ENCODE peak calls at places on chromosome 14, in four cellular contexts. I, M, L and N are unnamed samples.

GRCh38 chr14:28709571-28710305 is 56.8 kb upstream of the FOXG1 start:
- DNase-seq in I (no peak), M (no peak), L (no peak), N (no peak)

GRCh38 chr14:43939836-43940235 is 567.2 kb downstream of the FSCB start:
- DNase-seq in I (no peak), M (no peak), L (no peak), N (no peak)

GRCh38 chr14:33949051-33950037 is 1.5 kb downstream of the EGLN3 start:
- DNase-seq in L (no peak), M (no peak), I (no peak), N (peak)

GRCh38 chr14:103696466-103697071 is 18.7 kb downstream of the XRCC3 start:
- DNase-seq in M (no peak), L (peak), I (no peak), N (no peak)

GRCh38 chr14:67570453-67570852 is 29.6 kb downstream of the PIGH start:
- DNase-seq in I (no peak), L (no peak), M (no peak), N (no peak)

GRCh38 chr14:51283402-51283825 is 43.4 kb downstream of the TMX1 start:
- DNase-seq in M (peak), I (peak), L (peak), N (peak)

GRCh38 chr14:92540472-92541048 is 27.0 kb downstream of the RIN3 start:
- DNase-seq in M (no peak), I (peak), L (peak), N (no peak)

GRCh38 chr14:38208825-38209562 is 1.3 kb downstream of the SSTR1 start:
- DNase-seq in I (peak), L (no peak), M (peak), N (no peak)

GRCh38 chr14:22178330-22178981 is 410.6 kb downstream of the DAD1 start:
- DNase-seq in M (no peak), L (no peak), I (no peak), N (no peak)

GRCh38 chr14:96267916-96268315 is 11.9 kb downstream of the BDKRB1 start:
- DNase-seq in M (no peak), L (no peak), I (no peak), N (no peak)

GRCh38 chr14:52948836-52949235 is 2.0 kb downstream of the FERMT2 start:
- DNase-seq in I (no peak), L (no peak), M (no peak), N (no peak)

GRCh38 chr14:22807432-22808087 is 7.7 kb downstream of the SLC7A7 start:
- DNase-seq in L (no peak), I (no peak), M (no peak), N (no peak)

GRCh38 chr14:60622210-60622919 is 26.9 kb downstream of the SIX1 start:
- DNase-seq in L (no peak), I (no peak), M (no peak), N (no peak)

GRCh38 chr14:53032161-53032803 is 81.4 kb upstream of the FERMT2 start:
- DNase-seq in L (peak), I (peak), M (no peak), N (no peak)

GRCh38 chr14:101233861-101234587 is 327.3 kb upstream of the DIO3 start:
- DNase-seq in M (no peak), I (no peak), L (no peak), N (no peak)

GRCh38 chr14:33782923-33783322 is 168.0 kb downstream of the EGLN3 start:
- DNase-seq in M (peak), L (no peak), I (no peak), N (no peak)

GRCh38 chr14:64191756-64192155 is 102.4 kb downstream of the ESR2 start:
- DNase-seq in M (no peak), I (peak), L (peak), N (no peak)

GRCh38 chr14:90829677-90830076 is 13.4 kb upstream of the TTC7B start:
- DNase-seq in L (no peak), M (no peak), I (no peak), N (no peak)

GRCh38 chr14:23306412-23307145 is at the start of gene BCL2L2:
- DNase-seq in L (no peak), M (peak), I (peak), N (peak)

GRCh38 chr14:72535485-72535884 is 358.4 kb downstream of the DPF3 start:
- DNase-seq in L (no peak), M (no peak), I (no peak), N (no peak)

GRCh38 chr14:51616724-51617409 is 34.8 kb upstream of the FRMD6 start:
- DNase-seq in M (no peak), L (peak), I (peak), N (no peak)

GRCh38 chr14:62015945-62016344 is 253.7 kb downstream of the SNAPC1 start:
- DNase-seq in I (no peak), M (no peak), L (peak), N (no peak)

GRCh38 chr14:105026033-105026785 is 5.3 kb upstream of the CDCA4 start:
- DNase-seq in M (no peak), I (peak), L (peak), N (no peak)

GRCh38 chr14:63860146-63860545 is 7.3 kb downstream of the SYNE2 start:
- DNase-seq in I (no peak), L (no peak), M (no peak), N (no peak)